ENCODE peak calls at places on chromosome 13, in nine cellular contexts. D, L, A, T, S, N, U, C and X are unnamed samples.

GRCh38 chr13:48741377-48741776 is 87.6 kb downstream of the CYSLTR2 start:
- DNase-seq in N (no peak), L (no peak), T (peak; percentile 64), U (peak; percentile 41), A (no peak), C (no peak), D (no peak), S (no peak), X (no peak)

GRCh38 chr13:59734393-59734792 is 429.3 kb downstream of the DIAPH3 start:
- DNase-seq in T (no peak), D (no peak), A (no peak), C (no peak), U (no peak), S (no peak), L (no peak), N (no peak), X (no peak)

GRCh38 chr13:110305001-110305400 is 2.0 kb downstream of the COL4A1 start:
- DNase-seq in C (no peak), U (no peak), T (no peak), A (no peak), S (no peak), L (no peak), N (no peak), D (no peak), X (no peak)

GRCh38 chr13:101915333-101915732 is 462.9 kb downstream of the ITGBL1 start:
- DNase-seq in D (no peak), U (no peak), C (no peak), N (peak; percentile 62), T (no peak), L (no peak), S (no peak), A (no peak), X (no peak)

GRCh38 chr13:21033224-21033855 is 28.0 kb downstream of the LATS2 start:
- DNase-seq in U (peak; percentile 75), L (peak; percentile 86), C (no peak), A (peak; percentile 35), D (peak; percentile 89), N (no peak), T (peak; percentile 53), S (no peak), X (no peak)

GRCh38 chr13:93558637-93559036 is 332.0 kb downstream of the GPC6 start:
- DNase-seq in N (no peak), L (no peak), D (no peak), T (no peak), A (no peak), S (no peak), C (no peak), U (no peak), X (no peak)

GRCh38 chr13:87878706-87879105 is 207.5 kb downstream of the SLITRK5 start:
- DNase-seq in L (no peak), A (no peak), T (no peak), S (no peak), C (no peak), D (no peak), U (peak; percentile 46), N (no peak), X (no peak)

GRCh38 chr13:23319915-23320224 is 113.6 kb downstream of the SACS start:
- DNase-seq in N (no peak), L (no peak), T (no peak), C (no peak), S (no peak), U (no peak), A (no peak), D (no peak), X (no peak)

GRCh38 chr13:97506511-97506910 is 72.5 kb downstream of the RAP2A start:
- DNase-seq in D (no peak), L (no peak), A (no peak), U (no peak), S (no peak), T (no peak), C (no peak), N (no peak), X (no peak)

GRCh38 chr13:100550433-100550832 is 38.2 kb downstream of the GGACT start:
- DNase-seq in D (no peak), S (no peak), T (no peak), L (peak; percentile 31), N (no peak), C (no peak), A (peak; percentile 25), U (peak; percentile 80), X (no peak)

GRCh38 chr13:113820813-113821651 is 42.8 kb downstream of the GAS6 start:
- DNase-seq in N (no peak), T (peak; percentile 97), L (peak; percentile 96), U (peak; percentile 99), S (no peak), D (peak; percentile 82), A (peak; percentile 81), C (peak; percentile 77), X (no peak)

GRCh38 chr13:35478384-35479222 is 2.1 kb upstream of the MAB21L1 start:
- DNase-seq in T (no peak), U (no peak), D (no peak), S (no peak), A (no peak), C (no peak), N (peak; percentile 65), L (no peak), X (no peak)

GRCh38 chr13:110369400-110369799 is 62.3 kb downstream of the COL4A2 start:
- DNase-seq in L (no peak), A (no peak), N (no peak), U (no peak), D (no peak), T (no peak), C (no peak), S (no peak), X (no peak)

GRCh38 chr13:75685239-75685697 is 49.1 kb downstream of the LMO7 start:
- DNase-seq in U (peak; percentile 89), A (no peak), T (peak; percentile 89), C (no peak), N (peak; percentile 57), D (peak; percentile 71), S (no peak), L (no peak), X (no peak)
- H3K4me3 ChIP-seq in U (no peak overlapping the region), A (no peak overlapping the region), T (no peak overlapping the region), C (no peak overlapping the region), N (no peak overlapping the region), D (no peak overlapping the region), S (no peak overlapping the region), L (no peak overlapping the region), X (no peak overlapping the region)

GRCh38 chr13:98541211-98541610 is 35.7 kb downstream of the STK24 start:
- DNase-seq in N (no peak), A (no peak), L (no peak), C (no peak), D (no peak), T (no peak), U (no peak), S (no peak), X (no peak)

GRCh38 chr13:98541701-98542203 is 35.2 kb downstream of the STK24 start:
- DNase-seq in C (no peak), D (no peak), S (no peak), T (no peak), U (no peak), A (no peak), L (no peak), N (no peak), X (no peak)

GRCh38 chr13:98542568-98543379 is 34.1 kb downstream of the STK24 start:
- DNase-seq in S (no peak), U (no peak), A (no peak), C (no peak), L (no peak), N (no peak), D (no peak), T (no peak), X (no peak)

GRCh38 chr13:98544105-98544710 is 32.7 kb downstream of the STK24 start:
- DNase-seq in A (no peak), U (no peak), S (no peak), L (no peak), C (no peak), D (no peak), T (no peak), N (no peak), X (no peak)

GRCh38 chr13:98543380-98544104 is 33.4 kb downstream of the STK24 start:
- DNase-seq in L (no peak), S (no peak), D (no peak), N (no peak), U (no peak), A (no peak), C (no peak), T (no peak), X (no peak)
- H3K4me1 ChIP-seq in L (peaks cover 61% of the 10 kb centered on the region), S (peaks cover 17% of the 10 kb centered on the region), D (no peaks in the 10 kb centered on the region), N (peaks cover 50% of the 10 kb centered on the region), U (peaks cover 43% of the 10 kb centered on the region), A (peaks cover 49% of the 10 kb centered on the region), C (peaks cover 53% of the 10 kb centered on the region), T (peaks cover 15% of the 10 kb centered on the region), X (peaks cover 16% of the 10 kb centered on the region)

GRCh38 chr13:68261105-68261504 is 1031.0 kb upstream of the PCDH9 start:
- DNase-seq in A (no peak), S (no peak), D (no peak), T (no peak), C (no peak), N (peak; percentile 69), U (no peak), L (no peak), X (no peak)
- TF ChIP-seq CTCF in A (no peak), S (no peak), D (peak; percentile 44), T (no peak), C (no peak), N (peak; percentile 78), U (no peak), L (no peak), X (no peak)

GRCh38 chr13:30416471-30416870 is 5.8 kb upstream of the UBE2L5 start:
- DNase-seq in U (no peak), A (no peak), L (no peak), N (no peak), D (no peak), T (no peak), C (no peak), S (no peak), X (no peak)
- H3K4me3 ChIP-seq in U (no peak overlapping the region), A (no peak overlapping the region), L (no peak overlapping the region), N (no peak overlapping the region), D (no peak overlapping the region), T (no peak overlapping the region), C (no peak overlapping the region), S (no peak overlapping the region), X (no peak overlapping the region)